ENCODE peak calls at places on chromosomes 7 and 10, in six cellular contexts. One of them, this sample, is unnamed.

GRCh38 chr7:98202367-98203195 is 8.7 kb upstream of the BHLHA15 start:
- DNase-seq in nephron progenitor cell: no peak
- DNase-seq in neural crest cell: no peak
- DNase-seq in neural progenitor cell: no peak
- DNase-seq in Calu3: no peak
- DNase-seq in endothelial cell: no peak
- DNase-seq in this sample: no peak

GRCh38 chr7:5532520-5533335 is 109.1 kb upstream of the TNRC18 start:
- DNase-seq in nephron progenitor cell: no peak
- DNase-seq in neural crest cell: no peak
- DNase-seq in neural progenitor cell: peak
- DNase-seq in Calu3: peak
- DNase-seq in endothelial cell: no peak
- DNase-seq in this sample: no peak

GRCh38 chr10:7192831-7193348 is 217.9 kb downstream of the SFMBT2 start:
- DNase-seq in nephron progenitor cell: no peak
- DNase-seq in neural crest cell: no peak
- DNase-seq in neural progenitor cell: no peak
- DNase-seq in Calu3: no peak
- DNase-seq in endothelial cell: no peak
- DNase-seq in this sample: no peak

GRCh38 chr7:128114806-128115205 is 83.6 kb upstream of the LRRC4 start:
- DNase-seq in nephron progenitor cell: no peak
- DNase-seq in neural crest cell: no peak
- DNase-seq in neural progenitor cell: no peak
- DNase-seq in Calu3: no peak
- DNase-seq in endothelial cell: no peak
- DNase-seq in this sample: no peak

GRCh38 chr10:69657417-69657816 is 27.4 kb downstream of the FAM241B start:
- DNase-seq in nephron progenitor cell: no peak
- DNase-seq in neural crest cell: no peak
- DNase-seq in neural progenitor cell: no peak
- DNase-seq in Calu3: no peak
- DNase-seq in endothelial cell: no peak
- DNase-seq in this sample: no peak

GRCh38 chr10:117768333-117769045 is 225.9 kb downstream of the EMX2 start:
- DNase-seq in nephron progenitor cell: no peak
- DNase-seq in neural crest cell: no peak
- DNase-seq in neural progenitor cell: no peak
- DNase-seq in Calu3: no peak
- DNase-seq in endothelial cell: no peak
- DNase-seq in this sample: no peak

GRCh38 chr10:113091921-113092320 is 141.9 kb downstream of the TCF7L2 start:
- DNase-seq in nephron progenitor cell: no peak
- DNase-seq in neural crest cell: no peak
- DNase-seq in neural progenitor cell: no peak
- DNase-seq in Calu3: no peak
- DNase-seq in endothelial cell: no peak
- DNase-seq in this sample: no peak

GRCh38 chr7:117043051-117043546 is 89.8 kb downstream of the ST7 start:
- DNase-seq in nephron progenitor cell: no peak
- DNase-seq in neural crest cell: no peak
- DNase-seq in neural progenitor cell: no peak
- DNase-seq in Calu3: no peak
- DNase-seq in endothelial cell: no peak
- DNase-seq in this sample: no peak

GRCh38 chr7:12674861-12675260 is 12.6 kb upstream of the ARL4A start:
- DNase-seq in nephron progenitor cell: no peak
- DNase-seq in neural crest cell: no peak
- DNase-seq in neural progenitor cell: peak
- DNase-seq in Calu3: peak
- DNase-seq in endothelial cell: peak
- DNase-seq in this sample: no peak

GRCh38 chr7:136116186-136116585 is 139.0 kb upstream of the MTPN start:
- DNase-seq in nephron progenitor cell: no peak
- DNase-seq in neural crest cell: no peak
- DNase-seq in neural progenitor cell: no peak
- DNase-seq in Calu3: no peak
- DNase-seq in endothelial cell: no peak
- DNase-seq in this sample: no peak

GRCh38 chr7:49630513-49630912 is 142.9 kb upstream of the VWC2 start:
- DNase-seq in nephron progenitor cell: no peak
- DNase-seq in neural crest cell: no peak
- DNase-seq in neural progenitor cell: no peak
- DNase-seq in Calu3: no peak
- DNase-seq in endothelial cell: no peak
- DNase-seq in this sample: no peak

GRCh38 chr7:80334185-80334584 is 177.7 kb downstream of the GNAT3 start:
- DNase-seq in nephron progenitor cell: no peak
- DNase-seq in neural crest cell: no peak
- DNase-seq in neural progenitor cell: no peak
- DNase-seq in Calu3: no peak
- DNase-seq in endothelial cell: no peak
- DNase-seq in this sample: no peak

GRCh38 chr10:51427758-51428157 is 271.6 kb downstream of the CSTF2T start:
- DNase-seq in nephron progenitor cell: no peak
- DNase-seq in neural crest cell: no peak
- DNase-seq in neural progenitor cell: no peak
- DNase-seq in Calu3: no peak
- DNase-seq in endothelial cell: no peak
- DNase-seq in this sample: no peak

GRCh38 chr7:85103352-85103751 is 83.5 kb downstream of the SEMA3D start:
- DNase-seq in nephron progenitor cell: peak
- DNase-seq in neural crest cell: no peak
- DNase-seq in neural progenitor cell: no peak
- DNase-seq in Calu3: peak
- DNase-seq in endothelial cell: no peak
- DNase-seq in this sample: no peak

GRCh38 chr10:99560277-99561126 is 27.8 kb downstream of the NKX2-3 start:
- DNase-seq in nephron progenitor cell: peak
- DNase-seq in neural crest cell: peak
- DNase-seq in neural progenitor cell: peak
- DNase-seq in Calu3: peak
- DNase-seq in endothelial cell: peak
- DNase-seq in this sample: no peak

GRCh38 chr10:50404021-50404823 is 152.9 kb upstream of the ASAH2 start:
- DNase-seq in nephron progenitor cell: no peak
- DNase-seq in neural crest cell: no peak
- DNase-seq in neural progenitor cell: no peak
- DNase-seq in Calu3: no peak
- DNase-seq in endothelial cell: no peak
- DNase-seq in this sample: no peak

GRCh38 chr10:103839867-103840746 is 15.3 kb downstream of the SH3PXD2A start:
- DNase-seq in nephron progenitor cell: peak
- DNase-seq in neural crest cell: no peak
- DNase-seq in neural progenitor cell: peak
- DNase-seq in Calu3: no peak
- DNase-seq in endothelial cell: peak
- DNase-seq in this sample: no peak

GRCh38 chr10:24703700-24704099 is 20.0 kb downstream of the ARHGAP21 start:
- DNase-seq in nephron progenitor cell: no peak
- DNase-seq in neural crest cell: no peak
- DNase-seq in neural progenitor cell: no peak
- DNase-seq in Calu3: no peak
- DNase-seq in endothelial cell: no peak
- DNase-seq in this sample: peak

GRCh38 chr10:118459642-118460193 is 117.6 kb upstream of the FAM204A start:
- DNase-seq in nephron progenitor cell: peak
- DNase-seq in neural crest cell: peak
- DNase-seq in neural progenitor cell: peak
- DNase-seq in Calu3: peak
- DNase-seq in endothelial cell: peak
- DNase-seq in this sample: peak

GRCh38 chr10:6115411-6115800 is 26.6 kb downstream of the RBM17 start:
- DNase-seq in nephron progenitor cell: no peak
- DNase-seq in neural crest cell: no peak
- DNase-seq in neural progenitor cell: no peak
- DNase-seq in Calu3: no peak
- DNase-seq in endothelial cell: no peak
- DNase-seq in this sample: no peak

GRCh38 chr10:6114299-6114698 is 25.5 kb downstream of the RBM17 start:
- DNase-seq in nephron progenitor cell: no peak
- DNase-seq in neural crest cell: no peak
- DNase-seq in neural progenitor cell: no peak
- DNase-seq in Calu3: no peak
- DNase-seq in endothelial cell: no peak
- DNase-seq in this sample: no peak

GRCh38 chr10:6115824-6116350 is 27.1 kb downstream of the RBM17 start:
- DNase-seq in nephron progenitor cell: no peak
- DNase-seq in neural crest cell: no peak
- DNase-seq in neural progenitor cell: no peak
- DNase-seq in Calu3: no peak
- DNase-seq in endothelial cell: no peak
- DNase-seq in this sample: no peak

GRCh38 chr10:6116806-6117205 is 28.0 kb downstream of the RBM17 start:
- DNase-seq in nephron progenitor cell: no peak
- DNase-seq in neural crest cell: no peak
- DNase-seq in neural progenitor cell: no peak
- DNase-seq in Calu3: no peak
- DNase-seq in endothelial cell: no peak
- DNase-seq in this sample: no peak

GRCh38 chr10:6114758-6115410 is 26.1 kb downstream of the RBM17 start:
- DNase-seq in nephron progenitor cell: no peak
- DNase-seq in neural crest cell: no peak
- DNase-seq in neural progenitor cell: no peak
- DNase-seq in Calu3: no peak
- DNase-seq in endothelial cell: no peak
- DNase-seq in this sample: no peak
- TF ChIP-seq CTCF in nephron progenitor cell: no peak
- TF ChIP-seq CTCF in neural crest cell: no peak
- TF ChIP-seq CTCF in neural progenitor cell: no peak
- TF ChIP-seq CTCF in Calu3: no peak
- TF ChIP-seq CTCF in endothelial cell: no peak
- TF ChIP-seq CTCF in this sample: no peak

GRCh38 chr10:45000138-45000763 is 472 bp upstream of the ZNF22 start:
- DNase-seq in nephron progenitor cell: no peak
- DNase-seq in neural crest cell: no peak
- DNase-seq in neural progenitor cell: no peak
- DNase-seq in Calu3: no peak
- DNase-seq in endothelial cell: no peak
- DNase-seq in this sample: no peak

GRCh38 chr10:45001382-45002148 is 842 bp downstream of the ZNF22 start:
- DNase-seq in nephron progenitor cell: no peak
- DNase-seq in neural crest cell: no peak
- DNase-seq in neural progenitor cell: peak
- DNase-seq in Calu3: peak
- DNase-seq in endothelial cell: peak
- DNase-seq in this sample: no peak

GRCh38 chr10:44998146-44998631 is 2.5 kb upstream of the ZNF22 start:
- DNase-seq in nephron progenitor cell: no peak
- DNase-seq in neural crest cell: no peak
- DNase-seq in neural progenitor cell: no peak
- DNase-seq in Calu3: no peak
- DNase-seq in endothelial cell: no peak
- DNase-seq in this sample: no peak

GRCh38 chr10:45003432-45004000 is 2.8 kb downstream of the ZNF22 start:
- DNase-seq in nephron progenitor cell: no peak
- DNase-seq in neural crest cell: no peak
- DNase-seq in neural progenitor cell: no peak
- DNase-seq in Calu3: no peak
- DNase-seq in endothelial cell: no peak
- DNase-seq in this sample: no peak

GRCh38 chr10:45000764-45001381 is at the start of gene ZNF22:
- DNase-seq in nephron progenitor cell: peak
- DNase-seq in neural crest cell: peak
- DNase-seq in neural progenitor cell: peak
- DNase-seq in Calu3: peak
- DNase-seq in endothelial cell: peak
- DNase-seq in this sample: no peak
- TF ChIP-seq CTCF in nephron progenitor cell: no peak
- TF ChIP-seq CTCF in neural crest cell: no peak
- TF ChIP-seq CTCF in neural progenitor cell: no peak
- TF ChIP-seq CTCF in Calu3: no peak
- TF ChIP-seq CTCF in endothelial cell: no peak
- TF ChIP-seq CTCF in this sample: no peak

GRCh38 chr7:101507791-101508252 is 121.3 kb downstream of the MYL10 start:
- DNase-seq in nephron progenitor cell: peak
- DNase-seq in neural crest cell: peak
- DNase-seq in neural progenitor cell: peak
- DNase-seq in Calu3: peak
- DNase-seq in endothelial cell: peak
- DNase-seq in this sample: peak
- TF ChIP-seq CTCF in nephron progenitor cell: peak
- TF ChIP-seq CTCF in neural crest cell: peak
- TF ChIP-seq CTCF in neural progenitor cell: peak
- TF ChIP-seq CTCF in Calu3: peak
- TF ChIP-seq CTCF in endothelial cell: peak
- TF ChIP-seq CTCF in this sample: peak

GRCh38 chr10:124565565-124566221 is 104.1 kb downstream of the LHPP start:
- DNase-seq in nephron progenitor cell: peak
- DNase-seq in neural crest cell: peak
- DNase-seq in neural progenitor cell: peak
- DNase-seq in Calu3: peak
- DNase-seq in endothelial cell: peak
- DNase-seq in this sample: no peak
- TF ChIP-seq CTCF in nephron progenitor cell: peak
- TF ChIP-seq CTCF in neural crest cell: peak
- TF ChIP-seq CTCF in neural progenitor cell: peak
- TF ChIP-seq CTCF in Calu3: peak
- TF ChIP-seq CTCF in endothelial cell: peak
- TF ChIP-seq CTCF in this sample: peak

GRCh38 chr10:107166378-107166777 is 1.9 kb upstream of the SORCS1 start:
- DNase-seq in nephron progenitor cell: no peak
- DNase-seq in neural crest cell: no peak
- DNase-seq in neural progenitor cell: peak
- DNase-seq in Calu3: no peak
- DNase-seq in endothelial cell: no peak
- DNase-seq in this sample: no peak

GRCh38 chr10:107168739-107169138 is 4.2 kb upstream of the SORCS1 start:
- DNase-seq in nephron progenitor cell: no peak
- DNase-seq in neural crest cell: no peak
- DNase-seq in neural progenitor cell: no peak
- DNase-seq in Calu3: no peak
- DNase-seq in endothelial cell: no peak
- DNase-seq in this sample: no peak

GRCh38 chr10:107165007-107165406 is 501 bp upstream of the SORCS1 start:
- DNase-seq in nephron progenitor cell: no peak
- DNase-seq in neural crest cell: peak
- DNase-seq in neural progenitor cell: peak
- DNase-seq in Calu3: no peak
- DNase-seq in endothelial cell: no peak
- DNase-seq in this sample: no peak

GRCh38 chr10:107163904-107164861 is at the start of gene SORCS1:
- DNase-seq in nephron progenitor cell: peak
- DNase-seq in neural crest cell: peak
- DNase-seq in neural progenitor cell: peak
- DNase-seq in Calu3: no peak
- DNase-seq in endothelial cell: peak
- DNase-seq in this sample: no peak

DNA sequence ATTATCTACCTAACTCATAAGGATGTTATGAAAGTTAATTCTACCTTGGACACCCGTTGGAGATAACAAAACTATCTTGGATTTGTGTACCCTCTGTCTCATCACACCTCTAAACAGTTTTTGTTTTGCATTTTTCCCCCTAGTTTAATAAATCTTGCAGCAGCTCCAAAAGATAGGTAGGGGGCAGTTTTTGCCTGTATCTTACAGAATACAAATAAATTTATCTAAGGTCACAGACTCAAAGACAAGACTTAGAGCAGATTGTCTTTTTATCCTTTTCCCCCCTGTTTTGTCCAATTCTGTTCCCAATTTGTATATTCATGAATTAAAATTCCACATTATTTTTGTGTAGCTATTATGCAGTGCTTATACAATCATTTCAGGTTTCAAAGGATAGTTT is 5.0 kb upstream of the SORCS1 start:
- DNase-seq in nephron progenitor cell: no peak
- DNase-seq in neural crest cell: no peak
- DNase-seq in neural progenitor cell: peak
- DNase-seq in Calu3: no peak
- DNase-seq in endothelial cell: no peak
- DNase-seq in this sample: no peak
- TF ChIP-seq CTCF in nephron progenitor cell: no peak
- TF ChIP-seq CTCF in neural crest cell: peak
- TF ChIP-seq CTCF in neural progenitor cell: peak
- TF ChIP-seq CTCF in Calu3: no peak
- TF ChIP-seq CTCF in endothelial cell: no peak
- TF ChIP-seq CTCF in this sample: no peak